ENCODE peak calls at places on chromosomes 4 and X, in nine cellular contexts. One of them, this sample, is unnamed.

GRCh38 chrX:107672955-107673378 is 44.7 kb downstream of the PRPS1 start:
- DNase-seq in sigmoid colon: peak; percentile 93
- DNase-seq in lower leg skin: peak; percentile 96
- DNase-seq in Peyer's patch: peak; percentile 94
- DNase-seq in GM12878: no peak
- DNase-seq in transverse colon: peak; percentile 87
- DNase-seq in HCT116: peak; percentile 63
- DNase-seq in IMR-90: peak; percentile 56
- DNase-seq in GM12891: no peak
- DNase-seq in this sample: peak; percentile 35

GRCh38 chr4:116055857-116056827 is 942.7 kb upstream of the NDST4 start:
- DNase-seq in sigmoid colon: no peak
- DNase-seq in lower leg skin: no peak
- DNase-seq in Peyer's patch: no peak
- DNase-seq in GM12878: no peak
- DNase-seq in transverse colon: no peak
- DNase-seq in HCT116: peak; percentile 22
- DNase-seq in IMR-90: no peak
- DNase-seq in GM12891: no peak
- DNase-seq in this sample: no peak

GRCh38 chr4:117068120-117068519 is 17.3 kb downstream of the TRAM1L1 start:
- DNase-seq in sigmoid colon: no peak
- DNase-seq in lower leg skin: no peak
- DNase-seq in Peyer's patch: no peak
- DNase-seq in GM12878: no peak
- DNase-seq in transverse colon: no peak
- DNase-seq in HCT116: no peak
- DNase-seq in IMR-90: no peak
- DNase-seq in GM12891: no peak
- DNase-seq in this sample: no peak

GRCh38 chr4:30904161-30904560 is 184.0 kb downstream of the PCDH7 start:
- DNase-seq in sigmoid colon: no peak
- DNase-seq in lower leg skin: no peak
- DNase-seq in Peyer's patch: no peak
- DNase-seq in GM12878: no peak
- DNase-seq in transverse colon: no peak
- DNase-seq in HCT116: no peak
- DNase-seq in IMR-90: no peak
- DNase-seq in GM12891: no peak
- DNase-seq in this sample: no peak

GRCh38 chrX:42462917-42463316 is 315.0 kb downstream of the PPP1R2C start:
- DNase-seq in sigmoid colon: no peak
- DNase-seq in lower leg skin: no peak
- DNase-seq in Peyer's patch: no peak
- DNase-seq in GM12878: no peak
- DNase-seq in transverse colon: no peak
- DNase-seq in HCT116: no peak
- DNase-seq in IMR-90: no peak
- DNase-seq in GM12891: no peak
- DNase-seq in this sample: no peak

GRCh38 chr4:158566860-158567259 is 45.2 kb downstream of the RXFP1 start:
- DNase-seq in sigmoid colon: no peak
- DNase-seq in lower leg skin: no peak
- DNase-seq in Peyer's patch: no peak
- DNase-seq in GM12878: no peak
- DNase-seq in transverse colon: no peak
- DNase-seq in HCT116: no peak
- DNase-seq in IMR-90: no peak
- DNase-seq in GM12891: no peak
- DNase-seq in this sample: no peak

GRCh38 chr4:16843831-16844508 is 54.5 kb downstream of the LDB2 start:
- DNase-seq in sigmoid colon: no peak
- DNase-seq in lower leg skin: no peak
- DNase-seq in Peyer's patch: no peak
- DNase-seq in GM12878: no peak
- DNase-seq in transverse colon: no peak
- DNase-seq in HCT116: no peak
- DNase-seq in IMR-90: peak; percentile 95
- DNase-seq in GM12891: no peak
- DNase-seq in this sample: no peak

GRCh38 chrX:139864613-139865012 is 68.2 kb downstream of the ATP11C start:
- DNase-seq in sigmoid colon: no peak
- DNase-seq in lower leg skin: no peak
- DNase-seq in Peyer's patch: no peak
- DNase-seq in GM12878: no peak
- DNase-seq in transverse colon: no peak
- DNase-seq in HCT116: no peak
- DNase-seq in IMR-90: no peak
- DNase-seq in GM12891: no peak
- DNase-seq in this sample: no peak

GRCh38 chr4:18318682-18319410 is 297.3 kb upstream of the LCORL start:
- DNase-seq in sigmoid colon: no peak
- DNase-seq in lower leg skin: no peak
- DNase-seq in Peyer's patch: peak; percentile 45
- DNase-seq in GM12878: no peak
- DNase-seq in transverse colon: no peak
- DNase-seq in HCT116: no peak
- DNase-seq in IMR-90: no peak
- DNase-seq in GM12891: no peak
- DNase-seq in this sample: no peak

GRCh38 chr4:151313306-151314028 is 11.9 kb downstream of the SH3D19 start:
- DNase-seq in sigmoid colon: no peak
- DNase-seq in lower leg skin: no peak
- DNase-seq in Peyer's patch: peak; percentile 62
- DNase-seq in GM12878: no peak
- DNase-seq in transverse colon: peak; percentile 20
- DNase-seq in HCT116: no peak
- DNase-seq in IMR-90: no peak
- DNase-seq in GM12891: no peak
- DNase-seq in this sample: no peak

GRCh38 chr4:56909083-56909981 is 1.6 kb downstream of the REST start:
- DNase-seq in sigmoid colon: peak; percentile 73
- DNase-seq in lower leg skin: peak; percentile 91
- DNase-seq in Peyer's patch: peak; percentile 83
- DNase-seq in GM12878: no peak
- DNase-seq in transverse colon: peak; percentile 56
- DNase-seq in HCT116: no peak
- DNase-seq in IMR-90: peak; percentile 52
- DNase-seq in GM12891: peak; percentile 47
- DNase-seq in this sample: peak; percentile 51

GRCh38 chr4:86895692-86896488 is 3.7 kb upstream of the C4orf36 start:
- DNase-seq in sigmoid colon: no peak
- DNase-seq in lower leg skin: no peak
- DNase-seq in Peyer's patch: no peak
- DNase-seq in GM12878: no peak
- DNase-seq in transverse colon: no peak
- DNase-seq in HCT116: peak; percentile 61
- DNase-seq in IMR-90: peak; percentile 77
- DNase-seq in GM12891: peak; percentile 22
- DNase-seq in this sample: no peak

GRCh38 chrX:118526149-118526548 is 30.5 kb downstream of the DOCK11 start:
- DNase-seq in sigmoid colon: no peak
- DNase-seq in lower leg skin: no peak
- DNase-seq in Peyer's patch: no peak
- DNase-seq in GM12878: no peak
- DNase-seq in transverse colon: no peak
- DNase-seq in HCT116: no peak
- DNase-seq in IMR-90: no peak
- DNase-seq in GM12891: no peak
- DNase-seq in this sample: no peak

GRCh38 chrX:53223955-53224859 is 800 bp downstream of the KDM5C start:
- DNase-seq in sigmoid colon: no peak
- DNase-seq in lower leg skin: peak; percentile 87
- DNase-seq in Peyer's patch: no peak
- DNase-seq in GM12878: no peak
- DNase-seq in transverse colon: peak; percentile 22
- DNase-seq in HCT116: peak; percentile 28
- DNase-seq in IMR-90: peak; percentile 85
- DNase-seq in GM12891: no peak
- DNase-seq in this sample: peak; percentile 31

GRCh38 chr4:139082750-139083532 is 67.4 kb downstream of the NOCT start:
- DNase-seq in sigmoid colon: peak; percentile 97
- DNase-seq in lower leg skin: peak; percentile 99
- DNase-seq in Peyer's patch: peak; percentile 99
- DNase-seq in GM12878: peak; percentile 93
- DNase-seq in transverse colon: peak; percentile 97
- DNase-seq in HCT116: peak; percentile 96
- DNase-seq in IMR-90: peak; percentile 97
- DNase-seq in GM12891: peak; percentile 68
- DNase-seq in this sample: peak; percentile 76
- TF ChIP-seq POLR2A in sigmoid colon: peak; percentile 43
- TF ChIP-seq POLR2A in lower leg skin: no peak
- TF ChIP-seq POLR2A in Peyer's patch: peak; percentile 50
- TF ChIP-seq POLR2A in GM12878: peak; percentile 61
- TF ChIP-seq POLR2A in transverse colon: peak; percentile 48
- TF ChIP-seq POLR2A in HCT116: peak; percentile 49
- TF ChIP-seq POLR2A in IMR-90: no peak
- TF ChIP-seq POLR2A in GM12891: peak; percentile 48
- TF ChIP-seq POLR2A in this sample: peak; percentile 32

DNA sequence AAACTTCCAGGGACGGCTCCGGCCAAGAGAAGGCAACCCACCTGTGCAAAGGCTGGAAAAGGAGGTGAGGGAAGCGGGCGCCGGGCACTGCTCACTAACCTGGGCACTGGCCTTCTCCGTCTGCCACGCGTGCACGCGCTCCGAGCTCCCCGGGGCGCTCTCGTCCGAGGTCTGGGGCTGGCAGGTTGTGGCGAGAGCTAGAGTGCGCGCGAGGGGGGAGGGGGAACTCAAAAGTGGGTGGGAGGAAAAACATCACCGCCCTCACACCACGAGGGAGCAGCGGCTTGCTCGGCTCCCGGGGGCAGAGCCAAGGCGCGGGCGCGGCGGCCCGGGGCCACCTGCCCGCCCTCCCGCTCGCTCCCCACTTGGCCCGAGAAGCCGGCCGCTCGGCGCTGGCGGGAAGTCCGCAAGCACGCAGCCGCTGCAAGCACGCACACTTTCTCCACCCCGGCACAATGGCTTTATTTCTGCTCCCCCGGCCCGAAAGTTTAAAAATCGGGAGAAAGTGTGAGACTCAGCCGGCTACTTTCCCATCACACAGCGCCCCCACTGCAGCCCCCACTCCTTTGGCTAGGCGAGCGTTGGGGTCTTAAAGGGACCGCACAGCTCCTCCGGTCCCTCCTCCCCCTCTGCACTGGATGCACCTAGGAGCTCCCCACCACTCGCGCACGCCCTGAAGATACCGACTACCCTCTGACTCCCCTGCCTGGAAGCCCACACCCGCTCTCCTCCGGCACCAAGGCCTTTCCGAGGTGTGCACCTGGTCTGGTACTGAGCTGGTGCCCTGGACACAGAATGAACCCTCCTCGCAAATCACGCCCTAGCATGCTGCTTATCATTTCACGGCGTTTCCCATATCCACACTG is at the start of gene CHRDL1:
- DNase-seq in sigmoid colon: peak; percentile 88
- DNase-seq in lower leg skin: peak; percentile 84
- DNase-seq in Peyer's patch: peak; percentile 45
- DNase-seq in GM12878: no peak
- DNase-seq in transverse colon: peak; percentile 18
- DNase-seq in HCT116: no peak
- DNase-seq in IMR-90: no peak
- DNase-seq in GM12891: no peak
- DNase-seq in this sample: no peak
- TF ChIP-seq POLR2A in sigmoid colon: peak; percentile 39
- TF ChIP-seq POLR2A in lower leg skin: no peak
- TF ChIP-seq POLR2A in Peyer's patch: no peak
- TF ChIP-seq POLR2A in GM12878: no peak
- TF ChIP-seq POLR2A in transverse colon: no peak
- TF ChIP-seq POLR2A in HCT116: no peak
- TF ChIP-seq POLR2A in IMR-90: no peak
- TF ChIP-seq POLR2A in GM12891: no peak
- TF ChIP-seq POLR2A in this sample: no peak

GRCh38 chr4:24192018-24192641 is 302.3 kb upstream of the PPARGC1A start:
- DNase-seq in sigmoid colon: no peak
- DNase-seq in lower leg skin: no peak
- DNase-seq in Peyer's patch: no peak
- DNase-seq in GM12878: no peak
- DNase-seq in transverse colon: no peak
- DNase-seq in HCT116: no peak
- DNase-seq in IMR-90: no peak
- DNase-seq in GM12891: no peak
- DNase-seq in this sample: no peak

GRCh38 chr4:24197891-24198290 is 308.0 kb upstream of the PPARGC1A start:
- DNase-seq in sigmoid colon: no peak
- DNase-seq in lower leg skin: no peak
- DNase-seq in Peyer's patch: no peak
- DNase-seq in GM12878: no peak
- DNase-seq in transverse colon: no peak
- DNase-seq in HCT116: no peak
- DNase-seq in IMR-90: peak; percentile 4
- DNase-seq in GM12891: no peak
- DNase-seq in this sample: no peak

GRCh38 chr4:24196785-24197184 is 306.9 kb upstream of the PPARGC1A start:
- DNase-seq in sigmoid colon: no peak
- DNase-seq in lower leg skin: no peak
- DNase-seq in Peyer's patch: no peak
- DNase-seq in GM12878: no peak
- DNase-seq in transverse colon: no peak
- DNase-seq in HCT116: no peak
- DNase-seq in IMR-90: no peak
- DNase-seq in GM12891: no peak
- DNase-seq in this sample: no peak

DNA sequence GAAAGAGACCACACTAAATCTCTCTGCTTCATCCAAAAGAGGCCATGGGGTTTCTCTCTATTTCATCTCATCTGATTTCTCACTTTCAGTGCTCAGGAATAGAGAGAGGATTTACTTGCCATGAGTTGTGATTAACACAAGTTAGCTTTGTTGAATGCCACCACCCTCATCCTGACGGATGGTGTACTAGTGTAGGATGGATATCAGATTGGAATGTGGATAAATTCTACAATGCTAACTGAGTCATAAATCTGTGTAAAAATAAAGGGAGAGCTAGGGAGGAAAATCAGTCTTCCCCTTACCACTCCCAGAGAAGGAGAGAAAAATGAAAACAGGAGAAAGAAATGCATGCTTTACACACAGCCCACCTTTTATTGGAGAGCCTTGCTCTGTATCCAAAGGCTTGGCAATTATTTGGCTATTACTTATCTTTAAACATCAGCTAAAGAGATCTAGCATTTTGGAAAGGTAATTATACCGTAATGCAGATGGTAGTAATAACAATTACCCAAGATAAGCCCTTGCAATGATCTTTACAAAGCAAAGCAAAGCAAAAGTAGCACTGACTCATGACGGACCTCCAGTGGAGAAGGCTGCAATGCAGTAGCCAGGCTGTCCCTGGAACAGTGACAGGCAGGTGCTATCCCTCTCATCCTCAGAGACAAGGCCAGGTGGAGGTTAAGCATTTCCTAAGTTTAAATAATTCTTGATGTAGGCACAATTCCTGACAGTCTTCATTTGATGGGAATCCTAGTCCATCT is 306.3 kb upstream of the PPARGC1A start:
- DNase-seq in sigmoid colon: no peak
- DNase-seq in lower leg skin: no peak
- DNase-seq in Peyer's patch: no peak
- DNase-seq in GM12878: no peak
- DNase-seq in transverse colon: no peak
- DNase-seq in HCT116: no peak
- DNase-seq in IMR-90: peak; percentile 15
- DNase-seq in GM12891: no peak
- DNase-seq in this sample: no peak
- TF ChIP-seq POLR2A in sigmoid colon: no peak
- TF ChIP-seq POLR2A in lower leg skin: no peak
- TF ChIP-seq POLR2A in Peyer's patch: no peak
- TF ChIP-seq POLR2A in GM12878: no peak
- TF ChIP-seq POLR2A in transverse colon: no peak
- TF ChIP-seq POLR2A in HCT116: no peak
- TF ChIP-seq POLR2A in IMR-90: no peak
- TF ChIP-seq POLR2A in GM12891: no peak
- TF ChIP-seq POLR2A in this sample: no peak

GRCh38 chrX:41084360-41085104 is 713 bp upstream of the USP9X start:
- DNase-seq in sigmoid colon: peak; percentile 100
- DNase-seq in lower leg skin: peak; percentile 100
- DNase-seq in Peyer's patch: peak; percentile 99
- DNase-seq in GM12878: peak; percentile 86
- DNase-seq in transverse colon: peak; percentile 99
- DNase-seq in HCT116: peak; percentile 89
- DNase-seq in IMR-90: peak; percentile 96
- DNase-seq in GM12891: peak; percentile 38
- DNase-seq in this sample: peak; percentile 49
- TF ChIP-seq POLR2A in sigmoid colon: peak; percentile 75
- TF ChIP-seq POLR2A in lower leg skin: peak; percentile 45
- TF ChIP-seq POLR2A in Peyer's patch: peak; percentile 78
- TF ChIP-seq POLR2A in GM12878: peak; percentile 76
- TF ChIP-seq POLR2A in transverse colon: peak; percentile 81
- TF ChIP-seq POLR2A in HCT116: peak; percentile 65
- TF ChIP-seq POLR2A in IMR-90: peak; percentile 93
- TF ChIP-seq POLR2A in GM12891: peak; percentile 83
- TF ChIP-seq POLR2A in this sample: peak; percentile 67

This sample was measured in H54.